ENCODE peak calls at places on chromosomes 4 and X, in nine cellular contexts. F, P, Z, Y, V, R, O, E and A are unnamed samples.

GRCh38 chr4:35934370-35934981 is 309.8 kb downstream of the ARAP2 start:
- DNase-seq in V (peak; percentile 23), E (no peak), F (no peak), Y (no peak), Z (no peak), P (no peak), O (no peak), R (no peak), A (peak; percentile 4)

GRCh38 chr4:25437951-25438350 is 60.9 kb downstream of the ANAPC4 start:
- DNase-seq in V (no peak), F (no peak), P (no peak), Z (no peak), Y (no peak), O (no peak), R (no peak), E (no peak), A (no peak)

GRCh38 chr4:98524271-98524670 is 134.1 kb downstream of the TSPAN5 start:
- DNase-seq in R (no peak), Z (no peak), E (no peak), Y (no peak), P (no peak), F (no peak), O (no peak), V (no peak), A (no peak)

GRCh38 chr4:173529505-173530325 is at the start of gene HAND2:
- DNase-seq in R (peak; percentile 69), O (no peak), Z (no peak), F (no peak), E (peak; percentile 97), V (peak; percentile 90), Y (no peak), P (no peak), A (peak; percentile 57)

GRCh38 chr4:74158561-74159396 is 861 bp downstream of the MTHFD2L start:
- DNase-seq in R (no peak), F (no peak), P (no peak), V (peak; percentile 68), E (no peak), O (no peak), Y (no peak), Z (no peak), A (no peak)

GRCh38 chrX:2317527-2318055 is 183.2 kb downstream of the DHRSX start:
- DNase-seq in F (no peak), O (no peak), V (no peak), R (no peak), Y (no peak), P (no peak), Z (no peak), E (no peak), A (no peak)

GRCh38 chr4:70678383-70678999 is 9.8 kb upstream of the UTP3 start:
- DNase-seq in F (no peak), P (no peak), V (no peak), E (no peak), R (no peak), Y (no peak), O (no peak), Z (no peak), A (no peak)

GRCh38 chrX:134377537-134377936 is 82.4 kb upstream of the HPRT1 start:
- DNase-seq in F (no peak), R (no peak), Z (no peak), E (no peak), Y (peak; percentile 41), P (peak; percentile 58), O (no peak), V (peak; percentile 54), A (peak; percentile 11)

GRCh38 chr4:72446353-72447055 is 122.5 kb downstream of the ADAMTS3 start:
- DNase-seq in P (no peak), V (peak; percentile 23), O (no peak), F (no peak), Y (no peak), R (no peak), Z (no peak), E (no peak), A (no peak)

GRCh38 chr4:173426064-173426463 is 27.1 kb upstream of the SCRG1 start:
- DNase-seq in F (no peak), P (no peak), V (no peak), Z (no peak), R (no peak), Y (no peak), E (no peak), O (no peak), A (no peak)

GRCh38 chrX:40100141-40100536 is 2.4 kb upstream of the BCOR start:
- DNase-seq in E (no peak), V (no peak), Y (peak; percentile 49), R (no peak), Z (no peak), F (no peak), P (no peak), O (no peak), A (no peak)

GRCh38 chrX:15525664-15526416 is 25.2 kb downstream of the BMX start:
- DNase-seq in R (no peak), P (no peak), E (no peak), F (no peak), V (no peak), O (no peak), Y (no peak), Z (no peak), A (no peak)

GRCh38 chr4:134634301-134634700 is 432.7 kb upstream of the PABPC4L start:
- DNase-seq in P (no peak), R (no peak), Y (no peak), F (no peak), Z (no peak), E (no peak), V (no peak), O (no peak), A (no peak)

GRCh38 chrX:106752101-106752678 is 25.7 kb downstream of the RNF128 start:
- DNase-seq in F (no peak), P (peak; percentile 12), V (peak; percentile 18), Y (no peak), E (no peak), R (no peak), Z (no peak), O (no peak), A (no peak)

GRCh38 chrX:153511784-153512500 is 5.5 kb upstream of the ATP2B3 start:
- DNase-seq in Y (no peak), O (no peak), R (no peak), Z (no peak), F (no peak), V (no peak), P (no peak), E (no peak), A (no peak)

GRCh38 chrX:135382260-135382659 is 39.5 kb upstream of the SMIM10L2A start:
- DNase-seq in P (no peak), O (no peak), V (no peak), R (no peak), Z (no peak), F (no peak), Y (no peak), E (no peak), A (no peak)

GRCh38 chrX:78119521-78120227 is 15.6 kb downstream of the PGK1 start:
- DNase-seq in Y (no peak), F (no peak), Z (no peak), E (no peak), R (no peak), V (no peak), O (no peak), P (no peak), A (no peak)
- TF ChIP-seq CTCF in Y (no peak), F (no peak), Z (no peak), E (no peak), R (no peak), V (no peak), O (no peak), P (peak; percentile 22), A (no peak)

GRCh38 chrX:136397001-136397400 is 90.7 kb upstream of the BRS3 start:
- DNase-seq in R (no peak), F (no peak), Z (no peak), V (peak; percentile 30), O (no peak), Y (no peak), E (no peak), P (no peak), A (no peak)
- TF ChIP-seq CTCF in R (no peak), F (no peak), Z (no peak), V (peak; percentile 9), O (no peak), Y (no peak), E (no peak), P (no peak), A (no peak)

DNA sequence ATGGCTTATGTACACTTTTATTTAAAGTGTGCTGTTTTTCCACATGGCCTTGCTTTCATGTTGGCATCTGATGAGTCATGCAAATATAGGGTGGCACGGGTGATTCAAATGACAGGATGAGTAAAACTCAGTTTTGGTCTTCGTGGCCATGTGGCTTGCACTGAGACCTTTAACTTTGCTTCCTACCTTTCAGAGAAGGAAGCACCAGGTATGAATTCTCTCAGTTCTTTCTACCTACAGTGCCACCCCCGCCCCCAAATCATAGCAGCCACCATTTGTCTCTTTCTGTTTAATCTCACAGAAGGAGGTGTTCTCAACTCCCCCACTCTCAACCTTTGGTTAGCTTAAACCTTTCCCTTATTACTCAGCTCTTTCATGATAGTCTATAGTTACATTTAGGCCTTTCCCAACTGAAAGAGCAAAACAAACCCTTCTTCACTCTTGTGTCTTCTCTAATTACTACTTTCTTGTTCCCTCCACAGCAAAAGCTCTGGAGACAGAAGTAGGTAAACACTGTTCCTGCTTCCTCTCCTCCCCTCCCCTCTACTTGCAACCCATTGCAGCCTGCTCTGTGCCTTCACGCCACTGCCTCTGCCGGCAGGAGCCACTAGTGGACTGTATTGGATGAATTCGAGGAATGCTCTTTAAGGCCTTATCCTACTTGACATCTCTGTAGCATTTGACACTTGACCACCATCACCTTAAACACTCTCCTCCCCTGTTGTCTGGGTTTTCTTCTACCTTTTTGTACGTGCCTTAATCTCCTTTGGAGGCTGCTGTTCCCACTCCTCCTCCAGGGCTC is 123.7 kb downstream of the AFF1 start:
- DNase-seq in O (no peak), Z (no peak), Y (peak; percentile 47), P (no peak), R (no peak), V (no peak), E (no peak), F (no peak), A (peak; percentile 33)
- TF ChIP-seq CTCF in O (no peak), Z (peak; percentile 7), Y (no peak), P (peak; percentile 10), R (peak; percentile 26), V (no peak), E (peak; percentile 16), F (no peak), A (no peak)

GRCh38 chr4:77232653-77233052 is 75.6 kb downstream of the CCNG2 start:
- DNase-seq in Y (no peak), E (no peak), F (no peak), R (no peak), O (no peak), P (peak; percentile 14), Z (no peak), V (peak; percentile 33), A (no peak)

GRCh38 chr4:77240469-77241066 is 83.6 kb downstream of the CCNG2 start:
- DNase-seq in O (peak; percentile 54), F (peak; percentile 35), Y (peak; percentile 54), V (peak; percentile 54), P (peak; percentile 39), E (no peak), R (peak; percentile 23), Z (peak; percentile 62), A (peak; percentile 83)

GRCh38 chr4:77235289-77235854 is 78.4 kb downstream of the CCNG2 start:
- DNase-seq in Y (no peak), E (no peak), P (no peak), F (no peak), V (no peak), Z (no peak), O (no peak), R (no peak), A (no peak)

DNA sequence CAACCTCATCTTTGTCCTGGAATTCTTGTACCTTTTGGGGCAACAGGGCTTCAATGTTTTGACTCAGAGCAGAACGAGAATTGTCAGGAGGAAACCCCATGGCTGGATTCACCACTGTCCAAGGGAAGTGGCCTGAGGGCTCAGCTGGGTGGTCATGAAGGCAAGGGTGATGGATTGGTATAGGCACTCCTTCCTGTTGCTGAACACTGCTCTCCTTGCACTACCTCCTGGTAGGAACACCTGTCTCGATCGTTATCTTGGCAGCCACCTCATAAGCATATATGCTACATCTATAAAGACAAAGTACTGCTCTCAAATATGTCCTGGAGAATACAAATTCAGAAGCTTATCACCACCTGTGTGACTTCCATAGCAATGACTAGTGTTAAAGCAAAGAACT is 79.8 kb downstream of the CCNG2 start:
- DNase-seq in V (no peak), E (no peak), Y (no peak), Z (no peak), F (no peak), O (no peak), R (no peak), P (no peak), A (no peak)
- TF ChIP-seq CTCF in V (no peak), E (no peak), Y (no peak), Z (no peak), F (no peak), O (no peak), R (no peak), P (no peak), A (no peak)